ENCODE peak calls at places on chromosomes 7 and 10, in six cellular contexts. P is dorsolateral prefrontal cortex, H is IMR-90, V is RWPE1, Q is AG04450, Z is SK-N-MC. I is an unnamed sample.

GRCh38 chr7:100087055-100087750 is 1.6 kb upstream of the COPS6 start:
- DNase-seq in V (peak; percentile 70), Q (peak; percentile 98), Z (no peak), P (no peak), H (peak; percentile 99), I (no peak)

GRCh38 chr10:26714816-26715487 is 17.5 kb downstream of the PDSS1 start:
- DNase-seq in V (no peak), H (no peak), Z (no peak), Q (no peak), P (no peak), I (no peak)

GRCh38 chr10:98363188-98363587 is 51.8 kb downstream of the PYROXD2 start:
- DNase-seq in V (no peak), Q (no peak), H (no peak), Z (no peak), P (no peak), I (no peak)

GRCh38 chr7:117946201-117946633 is 73.0 kb upstream of the CTTNBP2 start:
- DNase-seq in V (peak; percentile 41), P (no peak), H (peak; percentile 16), Q (no peak), Z (no peak), I (no peak)

GRCh38 chr7:118372530-118372929 is 148.0 kb downstream of the ANKRD7 start:
- DNase-seq in Q (no peak), H (no peak), P (no peak), Z (peak; percentile 72), V (no peak), I (no peak)

GRCh38 chr7:77839919-77840318 is 41.3 kb downstream of the PHTF2 start:
- DNase-seq in H (no peak), Z (no peak), P (no peak), V (no peak), Q (no peak), I (no peak)

GRCh38 chr10:86257683-86258082 is 108.9 kb downstream of the GRID1 start:
- DNase-seq in H (no peak), Q (no peak), V (no peak), P (no peak), Z (no peak), I (no peak)

GRCh38 chr10:9789996-9790395 is 1227.7 kb upstream of the CELF2 start:
- DNase-seq in Z (no peak), Q (no peak), H (no peak), V (no peak), P (no peak), I (no peak)

GRCh38 chr7:106652092-106652491 is 8.9 kb downstream of the CCDC71L start:
- DNase-seq in Q (no peak), V (no peak), Z (no peak), P (no peak), H (no peak), I (no peak)

GRCh38 chr10:117007080-117007479 is 2.1 kb upstream of the SHTN1 start:
- DNase-seq in Q (no peak), Z (no peak), P (no peak), H (peak; percentile 74), V (peak; percentile 85), I (no peak)

GRCh38 chr10:60977161-60978128 is 33.5 kb upstream of the RHOBTB1 start:
- DNase-seq in Q (no peak), Z (no peak), V (no peak), P (no peak), H (no peak), I (no peak)

GRCh38 chr10:7362451-7362850 is 48.4 kb downstream of the SFMBT2 start:
- DNase-seq in Z (no peak), H (peak; percentile 33), P (no peak), V (no peak), Q (no peak), I (no peak)

GRCh38 chr10:94902080-94902479 is 36.4 kb upstream of the CYP2C9 start:
- DNase-seq in Q (no peak), V (no peak), Z (no peak), H (no peak), P (no peak), I (no peak)
- H3K27ac ChIP-seq in Q (no peak overlapping the region), V (no peak overlapping the region), Z (no peak overlapping the region), H (no peak overlapping the region), P (no peak overlapping the region), I (peak overlapping the region; percentile 68)

DNA sequence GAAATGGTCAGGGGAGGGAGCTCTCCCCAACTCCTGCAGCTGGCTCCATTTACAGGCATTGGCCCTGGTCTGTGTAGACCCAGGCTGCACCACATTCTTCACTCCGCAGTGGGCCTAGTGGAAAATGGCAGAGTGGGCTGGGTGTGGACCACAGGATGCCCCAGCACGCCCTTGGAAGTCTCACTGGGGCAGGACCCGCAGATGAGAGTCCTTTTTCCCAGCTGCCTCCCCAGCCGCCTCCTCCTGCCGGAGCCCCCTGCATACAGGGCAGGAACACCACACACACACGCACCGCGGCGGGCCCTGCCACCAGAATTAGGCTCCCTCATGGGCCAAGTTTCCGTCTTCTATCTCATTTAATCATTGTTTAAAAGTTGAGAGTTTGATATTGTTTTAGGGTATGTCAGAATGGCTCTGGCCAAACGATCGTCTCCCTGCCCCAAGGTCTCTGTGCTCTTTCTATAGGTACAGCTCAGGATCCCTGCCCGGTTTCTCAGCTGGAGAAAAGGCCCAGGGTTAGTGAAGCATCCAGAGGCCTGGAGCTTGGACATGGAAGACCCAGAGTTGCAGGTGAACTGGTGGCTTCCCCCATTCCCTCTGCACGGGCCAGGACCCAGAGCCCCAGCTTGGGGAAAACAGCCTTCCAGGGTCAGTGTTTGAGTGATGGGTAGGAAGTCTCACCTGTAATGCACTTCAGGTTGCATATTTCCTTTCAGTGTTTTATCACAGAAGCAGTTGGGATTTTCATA is 42.0 kb downstream of the ZNF467 start:
- DNase-seq in H (no peak), Q (no peak), V (no peak), Z (no peak), P (no peak), I (no peak)
- H3K27ac ChIP-seq in H (no peak overlapping the region), Q (no peak overlapping the region), V (no peak overlapping the region), Z (no peak overlapping the region), P (no peak overlapping the region), I (no peak overlapping the region)

GRCh38 chr7:149885191-149886017 is 11.6 kb downstream of the ATP6V0E2 start:
- DNase-seq in V (no peak), Q (no peak), H (no peak), P (no peak), Z (no peak), I (no peak)

GRCh38 chr7:149883452-149883861 is 9.7 kb downstream of the ATP6V0E2 start:
- DNase-seq in Q (no peak), P (no peak), H (peak; percentile 51), V (peak; percentile 15), Z (no peak), I (peak; percentile 75)

GRCh38 chr7:149883049-149883439 is 9.3 kb downstream of the ATP6V0E2 start:
- DNase-seq in Z (no peak), P (no peak), Q (no peak), V (no peak), H (no peak), I (no peak)

GRCh38 chr7:149884541-149884940 is 10.8 kb downstream of the ATP6V0E2 start:
- DNase-seq in V (no peak), P (no peak), H (no peak), Q (no peak), Z (no peak), I (no peak)

GRCh38 chr7:149884016-149884415 is 10.2 kb downstream of the ATP6V0E2 start:
- DNase-seq in Q (no peak), H (no peak), Z (no peak), P (no peak), V (no peak), I (peak; percentile 87)
- H3K27ac ChIP-seq in Q (no peak overlapping the region), H (no peak overlapping the region), Z (no peak overlapping the region), P (peak overlapping the region; percentile 90), V (no peak overlapping the region), I (peak overlapping the region; percentile 71)

DNA sequence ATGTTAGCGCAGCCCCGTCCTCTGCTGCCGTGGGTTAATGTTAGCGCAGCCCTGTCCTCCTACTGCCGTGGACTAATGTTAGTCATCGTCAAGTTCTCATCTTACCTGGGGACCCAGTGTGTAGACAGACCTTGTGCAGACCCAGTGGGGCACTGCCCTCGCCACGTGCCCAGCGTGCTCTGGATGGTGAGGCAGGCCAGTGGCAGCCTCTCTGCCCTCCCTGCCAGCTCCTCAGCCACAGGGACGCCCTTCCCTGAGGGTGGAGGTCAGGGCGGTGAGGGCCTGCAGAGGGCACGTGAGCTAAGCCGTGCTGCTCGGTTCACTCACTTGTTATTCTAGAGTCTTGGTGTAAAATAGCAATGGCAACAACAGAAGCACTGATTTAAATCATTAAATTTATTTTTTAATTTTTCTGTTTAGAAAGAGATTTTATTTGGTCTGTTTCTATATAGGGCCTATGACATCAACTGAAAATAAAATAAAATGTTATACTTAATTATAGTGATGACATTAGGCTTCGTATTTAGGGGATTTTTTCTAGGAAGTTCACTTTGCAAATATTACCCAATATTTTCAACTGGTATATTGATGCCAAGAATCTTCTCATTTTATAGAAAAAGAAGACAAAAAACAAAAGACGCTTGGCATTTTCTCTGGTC is 48.4 kb downstream of the NKX6-2 start:
- DNase-seq in Z (no peak), H (no peak), P (no peak), Q (no peak), V (no peak), I (no peak)
- H3K27ac ChIP-seq in Z (no peak overlapping the region), H (no peak overlapping the region), P (peak overlapping the region; percentile 100), Q (no peak overlapping the region), V (no peak overlapping the region), I (no peak overlapping the region)

GRCh38 chr10:22344781-22345300 is 455 bp upstream of the SPAG6 start:
- DNase-seq in V (no peak), Z (no peak), P (no peak), Q (no peak), H (no peak), I (no peak)
- H3K27ac ChIP-seq in V (no peak overlapping the region), Z (no peak overlapping the region), P (no peak overlapping the region), Q (no peak overlapping the region), H (no peak overlapping the region), I (no peak overlapping the region)

DNA sequence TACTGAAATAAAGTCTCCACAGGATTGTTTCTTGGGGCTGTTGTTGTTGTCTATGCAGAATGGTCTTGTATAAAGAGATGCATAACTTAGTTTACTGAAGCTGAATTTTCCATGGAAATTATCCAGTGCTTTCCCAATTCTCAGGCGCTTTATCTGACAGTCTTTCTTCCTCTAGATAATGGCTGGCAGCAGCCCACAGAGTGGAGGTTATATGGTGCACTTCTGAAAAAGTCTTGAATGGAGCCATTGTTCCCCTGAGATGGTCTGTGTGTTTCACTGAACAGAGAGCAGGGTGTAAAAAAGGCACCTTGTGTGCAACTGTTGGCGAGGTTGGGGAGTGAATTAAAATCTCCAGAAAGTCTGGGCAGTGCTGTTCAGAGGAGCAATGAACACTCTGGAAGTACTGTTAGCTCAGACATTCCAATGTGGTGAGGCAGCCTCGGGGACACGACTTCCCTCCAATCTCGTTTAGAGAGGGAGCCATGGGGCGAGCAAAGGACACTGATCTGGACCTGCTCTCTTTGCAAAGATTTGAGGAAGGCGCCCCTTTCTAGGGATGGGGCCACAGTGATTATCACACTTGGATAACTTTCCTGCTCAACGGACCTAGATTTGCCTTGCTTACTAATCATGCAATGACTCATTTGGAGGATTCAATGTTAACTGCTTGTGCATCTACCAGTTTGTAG is 2.0 kb upstream of the PLCE1 start:
- DNase-seq in Z (no peak), Q (no peak), P (no peak), H (peak; percentile 73), V (peak; percentile 71), I (no peak)
- H3K27ac ChIP-seq in Z (no peak overlapping the region), Q (peak overlapping the region; percentile 55), P (no peak overlapping the region), H (no peak overlapping the region), V (peak overlapping the region; percentile 41), I (no peak overlapping the region)